ENCODE peak calls at places on chromosome 10, in eight cellular contexts. G is AG04450, V is psoas muscle, Y is tibial artery, P is heart right ventricle, J is suprapubic skin, C is lung, K is GM23338. D is an unnamed sample.

GRCh38 chr10:17200035-17200884 is 1.2 kb downstream of the TRDMT1 start:
- DNase-seq in J (no peak), P (no peak), V (no peak), G (no peak), Y (no peak), C (no peak), K (no peak), D (no peak)

GRCh38 chr10:73635781-73636180 is 5.5 kb downstream of the MYOZ1 start:
- DNase-seq in J (no peak), K (no peak), G (no peak), P (no peak), C (no peak), V (peak; percentile 82), Y (no peak), D (no peak)

GRCh38 chr10:87700031-87700796 is 40.5 kb downstream of the PAPSS2 start:
- DNase-seq in K (no peak), C (no peak), V (no peak), Y (no peak), J (no peak), P (no peak), G (no peak), D (no peak)

GRCh38 chr10:75018233-75018632 is 93.2 kb upstream of the SAMD8 start:
- DNase-seq in K (no peak), V (no peak), Y (no peak), J (no peak), G (no peak), P (no peak), C (no peak), D (no peak)

GRCh38 chr10:51743146-51743545 is 43.8 kb upstream of the CSTF2T start:
- DNase-seq in P (no peak), V (no peak), C (no peak), K (peak; percentile 13), Y (no peak), G (no peak), J (no peak), D (no peak)

GRCh38 chr10:98028168-98028770 is 2.2 kb downstream of the CRTAC1 start:
- DNase-seq in K (peak; percentile 91), P (peak; percentile 24), V (no peak), C (peak; percentile 74), G (no peak), Y (no peak), J (no peak), D (peak; percentile 56)

GRCh38 chr10:33010132-33011037 is 52.4 kb upstream of the ITGB1 start:
- DNase-seq in K (peak; percentile 75), P (no peak), V (no peak), Y (no peak), C (peak; percentile 51), G (peak; percentile 63), J (no peak), D (no peak)

GRCh38 chr10:96025566-96025965 is 17.8 kb upstream of the CCNJ start:
- DNase-seq in K (peak; percentile 64), G (no peak), Y (no peak), V (no peak), P (no peak), J (no peak), C (no peak), D (no peak)

GRCh38 chr10:121952226-121952625 is 22.8 kb downstream of the NSMCE4A start:
- DNase-seq in C (no peak), G (no peak), J (no peak), Y (no peak), K (no peak), V (no peak), P (no peak), D (no peak)

GRCh38 chr10:12321641-12322040 is 27.7 kb upstream of the CAMK1D start:
- DNase-seq in V (no peak), C (no peak), K (no peak), P (no peak), J (no peak), Y (no peak), G (no peak), D (no peak)

GRCh38 chr10:129049501-129049900 is 417.5 kb upstream of the MGMT start:
- DNase-seq in V (no peak), K (no peak), C (no peak), P (no peak), J (no peak), Y (no peak), G (no peak), D (no peak)

GRCh38 chr10:122495406-122496340 is 34.3 kb downstream of the HTRA1 start:
- DNase-seq in K (peak; percentile 45), C (peak; percentile 49), G (no peak), Y (peak; percentile 81), V (no peak), P (no peak), J (no peak), D (no peak)

GRCh38 chr10:28072573-28072972 is 73.7 kb upstream of the ODAD2 start:
- DNase-seq in K (no peak), G (no peak), J (no peak), C (no peak), Y (no peak), V (no peak), P (no peak), D (no peak)

GRCh38 chr10:99999319-100000108 is 10.2 kb downstream of the DNMBP start:
- DNase-seq in Y (no peak), C (no peak), V (no peak), K (no peak), J (no peak), P (no peak), G (no peak), D (no peak)

GRCh38 chr10:114638874-114639625 is 19.0 kb downstream of the ABLIM1 start:
- DNase-seq in P (no peak), J (no peak), C (no peak), K (no peak), Y (no peak), V (no peak), G (peak; percentile 66), D (no peak)

GRCh38 chr10:44628921-44629320 is 244.0 kb upstream of the CXCL12 start:
- DNase-seq in P (no peak), V (no peak), G (peak; percentile 56), Y (no peak), J (no peak), C (no peak), K (peak; percentile 13), D (no peak)

GRCh38 chr10:103273026-103273425 is 3.9 kb upstream of the INA start:
- DNase-seq in C (peak; percentile 29), J (peak; percentile 68), K (no peak), G (peak; percentile 76), V (peak; percentile 58), Y (peak; percentile 29), P (no peak), D (peak; percentile 68)

GRCh38 chr10:58477122-58477521 is 35.5 kb upstream of the BICC1 start:
- DNase-seq in G (no peak), C (no peak), Y (peak; percentile 29), P (peak; percentile 26), V (peak; percentile 47), J (no peak), K (peak; percentile 69), D (peak; percentile 74)

GRCh38 chr10:2895616-2896196 is 171.6 kb upstream of the PFKP start:
- DNase-seq in Y (no peak), J (no peak), K (peak; percentile 36), P (no peak), V (no peak), G (no peak), C (no peak), D (no peak)

DNA sequence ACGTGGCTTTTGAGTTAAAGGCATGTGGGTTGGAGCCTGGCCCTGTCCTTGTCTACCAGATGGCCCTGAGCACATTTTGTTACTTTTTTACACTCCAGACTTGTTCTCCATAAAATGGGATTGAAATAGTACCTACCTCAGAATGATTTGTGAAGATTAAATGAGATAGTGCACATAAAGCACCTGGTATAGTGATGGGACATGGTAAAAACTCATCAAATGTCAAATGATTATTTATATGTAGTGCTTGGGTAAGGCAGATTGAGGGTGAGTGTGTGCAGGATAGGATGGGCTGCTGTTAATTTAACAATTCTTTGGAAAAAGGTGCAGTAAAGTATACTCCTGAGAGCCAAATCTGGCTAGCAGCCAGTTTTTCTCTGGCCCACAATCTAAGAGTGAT is 168.4 kb downstream of the KIF20B start:
- DNase-seq in C (no peak), G (no peak), J (no peak), V (no peak), Y (no peak), K (no peak), P (no peak), D (no peak)
- H3K27ac ChIP-seq in C (no peak overlapping the region), G (no peak overlapping the region), J (no peak overlapping the region), V (no peak overlapping the region), Y (peak overlapping the region; percentile 27), K (no peak overlapping the region), P (no peak overlapping the region), D (no peak overlapping the region)

GRCh38 chr10:8456386-8456785 is 401.9 kb downstream of the GATA3 start:
- DNase-seq in C (no peak), Y (no peak), V (no peak), K (no peak), G (no peak), J (no peak), P (no peak), D (no peak)

GRCh38 chr10:8449909-8450308 is 395.4 kb downstream of the GATA3 start:
- DNase-seq in G (no peak), V (no peak), C (no peak), J (no peak), Y (no peak), K (no peak), P (no peak), D (no peak)

GRCh38 chr10:8454357-8454756 is 399.9 kb downstream of the GATA3 start:
- DNase-seq in K (no peak), J (no peak), P (no peak), C (no peak), V (no peak), Y (no peak), G (no peak), D (no peak)

GRCh38 chr10:8453587-8453986 is 399.1 kb downstream of the GATA3 start:
- DNase-seq in C (peak; percentile 36), K (no peak), G (no peak), Y (peak; percentile 37), J (no peak), V (no peak), P (peak; percentile 37), D (peak; percentile 80)
- H3K27ac ChIP-seq in C (no peak overlapping the region), K (no peak overlapping the region), G (no peak overlapping the region), Y (no peak overlapping the region), J (peak overlapping the region; percentile 84), V (no peak overlapping the region), P (no peak overlapping the region), D (no peak overlapping the region)

DNA sequence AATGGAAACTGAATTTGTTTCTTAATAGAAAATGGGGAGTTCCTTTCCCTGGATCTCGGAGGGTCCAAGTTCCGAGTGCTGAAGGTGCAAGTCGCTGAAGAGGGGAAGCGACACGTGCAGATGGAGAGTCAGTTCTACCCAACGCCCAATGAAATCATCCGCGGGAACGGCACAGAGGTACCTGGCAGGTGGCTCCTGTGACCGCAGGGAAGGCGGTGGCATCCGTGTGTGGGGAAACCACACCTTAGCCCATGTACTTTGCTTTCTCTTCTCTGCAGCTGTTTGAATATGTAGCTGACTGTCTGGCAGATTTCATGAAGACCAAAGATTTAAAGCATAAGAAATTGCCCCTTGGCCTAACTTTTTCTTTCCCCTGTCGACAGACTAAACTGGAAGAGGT is 12.6 kb downstream of the HKDC1 start:
- DNase-seq in G (no peak), C (no peak), Y (no peak), J (no peak), V (no peak), P (no peak), K (no peak), D (no peak)
- H3K27ac ChIP-seq in G (no peak overlapping the region), C (no peak overlapping the region), Y (no peak overlapping the region), J (no peak overlapping the region), V (no peak overlapping the region), P (no peak overlapping the region), K (no peak overlapping the region), D (no peak overlapping the region)

GRCh38 chr10:4810093-4810492 is 15.9 kb upstream of the AKR1E2 start:
- DNase-seq in G (no peak), J (no peak), C (no peak), Y (no peak), K (no peak), P (no peak), V (no peak), D (no peak)
- H3K27ac ChIP-seq in G (no peak overlapping the region), J (no peak overlapping the region), C (no peak overlapping the region), Y (no peak overlapping the region), K (no peak overlapping the region), P (no peak overlapping the region), V (no peak overlapping the region), D (no peak overlapping the region)

D was measured in aorta.